ENCODE peak calls at places on chromosomes 6 and 20, in five cellular contexts. J is D341Med; I is activated CD8-positive, alpha-beta memory T cell treated with anti-CD3 and anti-CD28 coated beads, Interleukin-2, amount 50 U/mL, for 48 hours; Y is SW 1271; A is GM03348. Z is an unnamed sample.

GRCh38 chr6:7145269-7146078 is 37.7 kb downstream of the RREB1 start:
- DNase-seq in J (no peak), I (no peak), Y (no peak), A (no peak), Z (no peak)

GRCh38 chr6:64062960-64063683 is 427.5 kb downstream of the PHF3 start:
- DNase-seq in J (no peak), I (no peak), Y (no peak), A (no peak), Z (no peak)

GRCh38 chr20:20713244-20713765 is 861 bp upstream of the RALGAPA2 start:
- DNase-seq in J (no peak), I (peak), Y (no peak), A (peak), Z (no peak)

GRCh38 chr6:81774542-81774941 is 22.1 kb upstream of the TENT5A start:
- DNase-seq in J (no peak), I (no peak), Y (no peak), A (no peak), Z (no peak)

GRCh38 chr6:1503811-1504210 is 105.9 kb upstream of the FOXC1 start:
- DNase-seq in J (no peak), I (no peak), Y (no peak), A (no peak), Z (no peak)

GRCh38 chr6:169809386-169809785 is 58.0 kb downstream of the ERMARD start:
- DNase-seq in J (peak), I (no peak), Y (no peak), A (no peak), Z (no peak)

GRCh38 chr6:41428995-41429417 is 93.6 kb downstream of the NCR2 start:
- DNase-seq in J (no peak), I (peak), Y (no peak), A (peak), Z (peak)

GRCh38 chr6:1424306-1424927 is 35.0 kb downstream of the FOXF2 start:
- DNase-seq in J (peak), I (no peak), Y (peak), A (peak), Z (no peak)

GRCh38 chr6:56713285-56713684 is 70.6 kb upstream of the DST start:
- DNase-seq in J (no peak), I (no peak), Y (peak), A (peak), Z (no peak)

GRCh38 chr20:33733654-33734576 is 2.1 kb downstream of the ZNF341 start:
- DNase-seq in J (no peak), I (no peak), Y (peak), A (peak), Z (peak)

GRCh38 chr6:120055071-120055470 is 705.5 kb upstream of the MAN1A1 start:
- DNase-seq in J (peak), I (no peak), Y (no peak), A (no peak), Z (no peak)

GRCh38 chr6:28747083-28747630 is 176.6 kb downstream of the TRIM27 start:
- DNase-seq in J (no peak), I (no peak), Y (no peak), A (no peak), Z (no peak)

GRCh38 chr6:17803409-17803808 is 96.7 kb upstream of the NUP153 start:
- DNase-seq in J (no peak), I (no peak), Y (no peak), A (no peak), Z (no peak)

GRCh38 chr20:52094693-52095092 is 96.9 kb downstream of the ZFP64 start:
- DNase-seq in J (no peak), I (no peak), Y (no peak), A (no peak), Z (no peak)

GRCh38 chr6:134537146-134537555 is 219.2 kb upstream of the SGK1 start:
- DNase-seq in J (no peak), I (no peak), Y (peak), A (peak), Z (no peak)

GRCh38 chr20:57760698-57761412 is 51.0 kb upstream of the PMEPA1 start:
- DNase-seq in J (no peak), I (no peak), Y (no peak), A (no peak), Z (no peak)

GRCh38 chr6:163309491-163310026 is 105.0 kb upstream of the QKI start:
- DNase-seq in J (no peak), I (no peak), Y (no peak), A (no peak), Z (no peak)

GRCh38 chr6:144360401-144360800 is 75.3 kb downstream of the UTRN start:
- DNase-seq in J (no peak), I (no peak), Y (peak), A (no peak), Z (no peak)

GRCh38 chr6:76814496-76815458 is 648.5 kb downstream of the HTR1B start:
- DNase-seq in J (no peak), I (no peak), Y (no peak), A (no peak), Z (no peak)

GRCh38 chr6:4967301-4968030 is 36.4 kb downstream of the RPP40 start:
- DNase-seq in J (no peak), I (no peak), Y (no peak), A (peak), Z (no peak)

GRCh38 chr6:139344186-139344963 is 30.1 kb downstream of the CITED2 start:
- DNase-seq in J (no peak), I (no peak), Y (no peak), A (no peak), Z (no peak)

GRCh38 chr6:84763397-84764331 is 734 bp downstream of the TBX18 start:
- DNase-seq in J (peak), I (peak), Y (no peak), A (peak), Z (no peak)

GRCh38 chr6:116385462-116385807 is 14.7 kb downstream of the DSE start:
- DNase-seq in J (no peak), I (no peak), Y (no peak), A (peak), Z (no peak)

GRCh38 chr20:63449796-63450730 is 22.4 kb downstream of the KCNQ2 start:
- DNase-seq in J (no peak), I (no peak), Y (no peak), A (no peak), Z (no peak)

GRCh38 chr6:41689171-41690008 is 46.0 kb downstream of the TFEB start:
- DNase-seq in J (no peak), I (no peak), Y (no peak), A (peak), Z (no peak)

GRCh38 chr6:110493253-110493800 is 16.9 kb upstream of the SLC22A16 start:
- DNase-seq in J (no peak), I (no peak), Y (no peak), A (no peak), Z (no peak)

GRCh38 chr6:145865175-145865574 is 50.6 kb upstream of the FBXO30 start:
- DNase-seq in J (no peak), I (no peak), Y (no peak), A (no peak), Z (no peak)

GRCh38 chr20:10537850-10538480 is 102.9 kb downstream of the SLX4IP start:
- DNase-seq in J (no peak), I (no peak), Y (no peak), A (peak), Z (no peak)

GRCh38 chr6:82298012-82298411 is 50.5 kb upstream of the IBTK start:
- DNase-seq in J (no peak), I (no peak), Y (no peak), A (no peak), Z (no peak)

GRCh38 chr20:10447028-10447427 is 11.9 kb downstream of the SLX4IP start:
- DNase-seq in J (no peak), I (no peak), Y (no peak), A (peak), Z (peak)

GRCh38 chr6:82361631-82362030 is 2.0 kb upstream of the TPBG start:
- DNase-seq in J (no peak), I (no peak), Y (no peak), A (no peak), Z (no peak)

GRCh38 chr20:44461142-44461802 is 14.4 kb upstream of the TTPAL start:
- DNase-seq in J (no peak), I (no peak), Y (no peak), A (no peak), Z (no peak)

GRCh38 chr20:1992359-1992758 is 1.5 kb downstream of the PDYN start:
- DNase-seq in J (no peak), I (no peak), Y (no peak), A (no peak), Z (no peak)

GRCh38 chr20:8431538-8432434 is 299.7 kb downstream of the PLCB1 start:
- DNase-seq in J (no peak), I (no peak), Y (no peak), A (no peak), Z (no peak)

GRCh38 chr6:168022488-168023321 is 25.2 kb downstream of the KIF25 start:
- DNase-seq in J (no peak), I (no peak), Y (no peak), A (no peak), Z (no peak)